ENCODE peak calls at places on chromosome 13, in ten cellular contexts. G is lower lobe of right lung; B is brain microvascular endothelial cell; R is PC-3; F is prostate gland; H is CD8-positive, alpha-beta memory T cell; I is breast epithelium; M is heart right ventricle; J is cardiac muscle cell; P is GM23248. W is an unnamed sample.

GRCh38 chr13:95741584-95742563 is 64.9 kb downstream of the DNAJC3 start:
- DNase-seq in G (no peak), B (no peak), R (no peak), F (no peak), H (no peak), I (no peak), M (no peak), J (no peak), P (no peak), W (no peak)

GRCh38 chr13:98246538-98247172 is 69.6 kb upstream of the RNF113B start:
- DNase-seq in G (no peak), B (no peak), R (no peak), F (no peak), H (no peak), I (no peak), M (no peak), J (no peak), P (no peak), W (no peak)

GRCh38 chr13:51971520-51972426 is 39.5 kb downstream of the ATP7B start:
- DNase-seq in G (no peak), B (no peak), R (no peak), F (no peak), H (no peak), I (no peak), M (no peak), J (no peak), P (no peak), W (no peak)

GRCh38 chr13:51943721-51944120 is 67.5 kb downstream of the ATP7B start:
- DNase-seq in G (no peak), B (no peak), R (no peak), F (no peak), H (no peak), I (no peak), M (no peak), J (no peak), P (no peak), W (no peak)

GRCh38 chr13:49220035-49220855 is at the start of gene MLNR:
- DNase-seq in G (peak; percentile 53), B (no peak), R (no peak), F (no peak), H (peak; percentile 16), I (no peak), M (peak; percentile 31), J (peak; percentile 49), P (peak; percentile 52), W (peak; percentile 41)

GRCh38 chr13:93740334-93740733 is 513.7 kb downstream of the GPC6 start:
- DNase-seq in G (no peak), B (no peak), R (no peak), F (no peak), H (no peak), I (no peak), M (no peak), J (no peak), P (no peak), W (no peak)

GRCh38 chr13:77729502-77730221 is 32.2 kb downstream of the SLAIN1 start:
- DNase-seq in G (no peak), B (no peak), R (no peak), F (no peak), H (no peak), I (no peak), M (no peak), J (no peak), P (no peak), W (peak; percentile 13)

GRCh38 chr13:98942485-98942884 is 35.4 kb downstream of the DOCK9 start:
- DNase-seq in G (no peak), B (no peak), R (no peak), F (no peak), H (no peak), I (no peak), M (no peak), J (no peak), P (no peak), W (no peak)

GRCh38 chr13:40273173-40274000 is 393.1 kb downstream of the FOXO1 start:
- DNase-seq in G (no peak), B (no peak), R (no peak), F (no peak), H (no peak), I (peak; percentile 40), M (no peak), J (no peak), P (no peak), W (no peak)

GRCh38 chr13:97946951-97947588 is 6.4 kb upstream of the IPO5 start:
- DNase-seq in G (no peak), B (peak; percentile 89), R (peak; percentile 91), F (no peak), H (no peak), I (no peak), M (no peak), J (peak; percentile 92), P (peak; percentile 92), W (no peak)

GRCh38 chr13:22561581-22561980 is 619.2 kb upstream of the SGCG start:
- DNase-seq in G (no peak), B (no peak), R (no peak), F (no peak), H (no peak), I (no peak), M (no peak), J (no peak), P (no peak), W (no peak)

GRCh38 chr13:99258210-99258860 is at the start of gene GPR18:
- DNase-seq in G (no peak), B (no peak), R (no peak), F (no peak), H (peak; percentile 16), I (no peak), M (no peak), J (no peak), P (no peak), W (peak; percentile 62)

DNA sequence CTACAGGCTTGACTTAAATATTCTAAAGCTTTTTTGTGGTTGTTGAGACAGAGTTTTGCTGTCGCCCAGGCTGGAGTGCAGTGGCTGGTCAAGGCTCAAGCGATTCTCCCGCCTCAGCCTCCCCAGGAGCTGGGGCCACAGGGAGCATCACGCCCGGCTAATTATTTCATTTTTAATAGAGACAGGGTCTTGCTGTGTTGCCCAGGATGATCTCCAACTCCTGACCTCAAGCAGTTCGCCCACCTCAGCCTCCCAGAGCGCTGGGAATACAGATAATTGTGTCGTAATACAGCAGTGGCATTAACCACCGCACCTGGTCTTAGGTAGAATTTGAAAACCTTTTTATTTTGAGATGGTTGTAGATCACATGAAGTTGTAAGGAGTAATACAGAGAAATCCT is 1.5 kb upstream of the DCUN1D2 start:
- DNase-seq in G (no peak), B (no peak), R (no peak), F (no peak), H (no peak), I (no peak), M (no peak), J (no peak), P (no peak), W (no peak)
- H3K4me3 ChIP-seq in G (peak overlapping the region; percentile 91), B (peak overlapping the region; percentile 77), R (peak overlapping the region; percentile 92), F (peak overlapping the region; percentile 93), H (no peak overlapping the region), I (peak overlapping the region; percentile 93), M (peak overlapping the region; percentile 88), J (peak overlapping the region; percentile 90), P (peak overlapping the region; percentile 89), W (no peak overlapping the region)

GRCh38 chr13:33560722-33561121 is 257.2 kb upstream of the RFC3 start:
- DNase-seq in G (no peak), B (no peak), R (no peak), F (no peak), H (no peak), I (no peak), M (no peak), J (no peak), P (peak; percentile 34), W (no peak)
- H3K27ac ChIP-seq in G (no peak overlapping the region), B (no peak overlapping the region), R (no peak overlapping the region), F (no peak overlapping the region), H (no peak overlapping the region), I (no peak overlapping the region), M (no peak overlapping the region), J (no peak overlapping the region), P (no peak overlapping the region), W (no peak overlapping the region)

GRCh38 chr13:79395881-79396280 is 10.2 kb downstream of the RBM26 start:
- DNase-seq in G (no peak), B (no peak), R (no peak), F (no peak), H (no peak), I (no peak), M (no peak), J (no peak), P (peak; percentile 7), W (no peak)

GRCh38 chr13:79389031-79389430 is 17.0 kb downstream of the RBM26 start:
- DNase-seq in G (no peak), B (no peak), R (no peak), F (no peak), H (no peak), I (no peak), M (no peak), J (no peak), P (no peak), W (no peak)

GRCh38 chr13:79393564-79394249 is 12.3 kb downstream of the RBM26 start:
- DNase-seq in G (peak; percentile 45), B (peak; percentile 45), R (peak; percentile 15), F (no peak), H (no peak), I (no peak), M (no peak), J (no peak), P (no peak), W (peak; percentile 49)

GRCh38 chr13:79398169-79398568 is 7.9 kb downstream of the RBM26 start:
- DNase-seq in G (no peak), B (no peak), R (no peak), F (no peak), H (no peak), I (no peak), M (no peak), J (no peak), P (no peak), W (no peak)

GRCh38 chr13:79392882-79393563 is 13.0 kb downstream of the RBM26 start:
- DNase-seq in G (no peak), B (peak; percentile 36), R (peak; percentile 58), F (no peak), H (no peak), I (no peak), M (no peak), J (peak; percentile 50), P (peak; percentile 81), W (peak; percentile 41)
- H3K4me3 ChIP-seq in G (no peak overlapping the region), B (no peak overlapping the region), R (no peak overlapping the region), F (no peak overlapping the region), H (peak overlapping the region; percentile 66), I (no peak overlapping the region), M (no peak overlapping the region), J (no peak overlapping the region), P (no peak overlapping the region), W (peak overlapping the region; percentile 35)

GRCh38 chr13:26591672-26592071 is 34.2 kb downstream of the WASF3 start:
- DNase-seq in G (no peak), B (no peak), R (no peak), F (no peak), H (no peak), I (no peak), M (no peak), J (no peak), P (no peak), W (no peak)
- H3K27ac ChIP-seq in G (no peak overlapping the region), B (no peak overlapping the region), R (no peak overlapping the region), F (no peak overlapping the region), H (no peak overlapping the region), I (no peak overlapping the region), M (no peak overlapping the region), J (no peak overlapping the region), P (no peak overlapping the region), W (no peak overlapping the region)

GRCh38 chr13:33018886-33019285 is 2.7 kb downstream of the KL start:
- DNase-seq in G (no peak), B (no peak), R (no peak), F (no peak), H (no peak), I (no peak), M (no peak), J (no peak), P (no peak), W (no peak)
- H3K4me3 ChIP-seq in G (no peak overlapping the region), B (no peak overlapping the region), R (no peak overlapping the region), F (no peak overlapping the region), H (no peak overlapping the region), I (no peak overlapping the region), M (no peak overlapping the region), J (no peak overlapping the region), P (no peak overlapping the region), W (no peak overlapping the region)